ENCODE peak calls at places on chromosomes 7 and 10, in four cellular contexts. Y is LoVo; U is activated CD4-positive, alpha-beta T cell treated with anti-CD3 and anti-CD28 coated beads, Interleukin-2, amount 10 ng/mL, durations not matched to agents 7 days and 5 days; A is CD8-positive, alpha-beta T cell. T is an unnamed sample.

GRCh38 chr10:110502851-110503301 is 5.2 kb downstream of the DUSP5 start:
- DNase-seq in Y (no peak), U (peak), A (no peak), T (peak)

GRCh38 chr7:2659556-2660358 is 28.0 kb downstream of the TTYH3 start:
- DNase-seq in Y (no peak), U (no peak), A (no peak), T (no peak)

GRCh38 chr7:80721880-80722595 is 83.6 kb downstream of the CD36 start:
- DNase-seq in Y (peak), U (no peak), A (no peak), T (no peak)

GRCh38 chr10:118754132-118754555 is 626 bp downstream of the CACUL1 start:
- DNase-seq in Y (peak), U (peak), A (no peak), T (peak)

GRCh38 chr7:34755008-34755407 is 97.0 kb downstream of the NPSR1 start:
- DNase-seq in Y (no peak), U (no peak), A (no peak), T (no peak)

GRCh38 chr10:33913194-33913593 is 578.7 kb upstream of the NRP1 start:
- DNase-seq in Y (no peak), U (no peak), A (no peak), T (no peak)

GRCh38 chr7:157717211-157718174 is 380.7 kb downstream of the DNAJB6 start:
- DNase-seq in Y (no peak), U (no peak), A (no peak), T (no peak)

GRCh38 chr10:132851451-132851850 is 65.5 kb upstream of the NKX6-2 start:
- DNase-seq in Y (no peak), U (no peak), A (no peak), T (no peak)

GRCh38 chr7:72546586-72546985 is 134.4 kb upstream of the CALN1 start:
- DNase-seq in Y (no peak), U (no peak), A (no peak), T (peak)

GRCh38 chr7:49030221-49030620 is 105.9 kb downstream of the CDC14C start:
- DNase-seq in Y (no peak), U (no peak), A (no peak), T (no peak)

GRCh38 chr7:8751557-8752231 is 318.3 kb downstream of the NXPH1 start:
- DNase-seq in Y (no peak), U (no peak), A (no peak), T (no peak)

GRCh38 chr7:33892945-33893344 is 12.4 kb upstream of the BMPER start:
- DNase-seq in Y (no peak), U (no peak), A (no peak), T (no peak)

T was measured in COR-L47.